ENCODE peak calls at places on chromosomes 7 and 10, in four cellular contexts. Z is spleen, T is erythroblast, X is NB4. N is an unnamed sample.

GRCh38 chr10:64444163-64444562 is 923.0 kb downstream of the REEP3 start:
- DNase-seq in Z (no peak), T (no peak), X (no peak), N (no peak)

GRCh38 chr10:45581497-45582385 is 90.8 kb downstream of the ZFAND4 start:
- DNase-seq in Z (no peak), T (peak), X (no peak), N (no peak)

GRCh38 chr10:78717200-78717599 is 351.6 kb upstream of the ZMIZ1 start:
- DNase-seq in Z (no peak), T (no peak), X (no peak), N (no peak)

GRCh38 chr7:97025130-97025499 is 484 bp upstream of the DLX5 start:
- DNase-seq in Z (no peak), T (no peak), X (no peak), N (no peak)

GRCh38 chr7:2701832-2702593 is 14.0 kb downstream of the AMZ1 start:
- DNase-seq in Z (no peak), T (no peak), X (no peak), N (peak)

GRCh38 chr10:110600487-110601101 is 33.1 kb downstream of the SMC3 start:
- DNase-seq in Z (no peak), T (peak), X (peak), N (no peak)

GRCh38 chr7:67267914-67268313 is 271.3 kb downstream of the TYW1 start:
- DNase-seq in Z (no peak), T (no peak), X (no peak), N (no peak)

GRCh38 chr7:129780257-129781127 is 169.0 kb downstream of the NRF1 start:
- DNase-seq in Z (peak), T (peak), X (peak), N (peak)

GRCh38 chr10:43214071-43214955 is 52.6 kb downstream of the RASGEF1A start:
- DNase-seq in Z (peak), T (no peak), X (no peak), N (peak)

GRCh38 chr10:110311357-110311949 is 6.7 kb upstream of the SMNDC1 start:
- DNase-seq in Z (no peak), T (peak), X (peak), N (no peak)

GRCh38 chr7:139602143-139602722 is 78.7 kb downstream of the CLEC2L start:
- DNase-seq in Z (no peak), T (peak), X (peak), N (peak)

GRCh38 chr10:78802866-78803265 is 265.9 kb upstream of the ZMIZ1 start:
- DNase-seq in Z (no peak), T (no peak), X (no peak), N (no peak)

GRCh38 chr7:99387912-99388311 is 13.4 kb downstream of the ARPC1B start:
- DNase-seq in Z (no peak), T (no peak), X (no peak), N (no peak)

GRCh38 chr10:95287281-95287680 is 3.5 kb downstream of the PDLIM1 start:
- DNase-seq in Z (no peak), T (no peak), X (no peak), N (no peak)

GRCh38 chr10:71864861-71865473 is 13.9 kb upstream of the PSAP start:
- DNase-seq in Z (peak), T (no peak), X (peak), N (peak)

GRCh38 chr10:103124420-103125096 is 68.5 kb downstream of the NT5C2 start:
- DNase-seq in Z (no peak), T (no peak), X (peak), N (no peak)

GRCh38 chr10:124196659-124197058 is 103.3 kb upstream of the CHST15 start:
- DNase-seq in Z (no peak), T (no peak), X (no peak), N (no peak)

DNA sequence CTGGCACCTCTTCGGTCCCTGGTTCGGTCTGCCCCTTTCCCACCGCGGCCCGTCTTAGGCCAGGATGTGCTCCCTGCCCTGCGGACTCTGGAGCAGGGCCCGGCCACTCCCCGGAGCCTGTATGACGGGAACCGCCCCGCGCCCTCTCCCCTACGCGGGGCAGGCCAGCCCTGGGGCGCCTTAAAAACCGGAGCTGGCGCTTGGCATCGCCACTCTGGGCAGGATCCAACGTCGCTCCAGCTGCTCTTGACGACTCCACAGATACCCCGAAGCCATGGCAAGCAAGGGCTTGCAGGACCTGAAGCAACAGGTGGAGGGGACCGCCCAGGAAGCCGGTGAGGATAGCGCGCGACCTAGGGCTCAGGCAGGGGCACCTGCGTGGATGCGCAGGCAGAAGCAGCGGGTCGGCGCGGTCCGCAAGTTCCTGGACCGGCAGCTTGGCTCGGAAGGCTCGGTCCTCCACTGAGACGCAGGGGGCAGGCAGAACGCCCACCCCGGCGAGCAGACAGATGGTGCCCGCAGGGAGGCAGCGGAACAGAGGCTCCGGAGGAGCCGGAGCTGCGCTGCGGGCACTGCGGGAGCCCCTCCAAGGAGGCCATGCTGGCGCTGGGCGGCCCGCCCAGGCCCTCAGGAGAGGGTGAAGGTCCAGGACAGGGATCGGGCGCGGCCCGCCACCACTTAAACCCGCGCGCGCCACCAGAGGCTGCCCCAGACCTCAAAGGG is at the start of gene ADIRF:
- DNase-seq in Z (peak), T (no peak), X (no peak), N (no peak)
- TF ChIP-seq POLR2A in Z (no peak), T (no peak), X (no peak), N (no peak)

GRCh38 chr7:121214652-121215051 is 114.1 kb upstream of the WNT16 start:
- DNase-seq in Z (no peak), T (no peak), X (no peak), N (no peak)

GRCh38 chr7:121212031-121212430 is 116.8 kb upstream of the WNT16 start:
- DNase-seq in Z (no peak), T (no peak), X (no peak), N (no peak)

GRCh38 chr7:121205777-121206176 is 123.0 kb upstream of the WNT16 start:
- DNase-seq in Z (no peak), T (no peak), X (no peak), N (no peak)

DNA sequence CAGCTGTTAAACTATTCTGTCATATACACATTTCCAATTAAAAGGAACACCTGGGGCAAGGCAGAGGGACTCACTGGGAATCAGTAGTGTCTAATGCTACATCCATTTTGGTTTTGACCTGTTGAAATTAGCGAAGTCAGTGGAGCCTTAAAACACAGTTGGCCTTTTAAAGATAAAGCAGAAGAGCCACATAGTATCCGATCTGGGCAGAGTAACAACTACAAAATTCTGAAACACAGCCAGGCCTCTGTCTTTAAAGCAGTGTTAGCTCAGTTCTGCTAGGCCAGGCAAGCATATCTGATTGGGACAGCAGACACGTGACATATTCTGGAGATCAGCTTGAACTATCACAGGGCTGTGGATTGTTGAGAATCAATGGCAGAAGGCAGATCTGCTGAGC is 117.5 kb upstream of the WNT16 start:
- DNase-seq in Z (no peak), T (no peak), X (no peak), N (no peak)
- TF ChIP-seq POLR2A in Z (no peak), T (no peak), X (no peak), N (no peak)

GRCh38 chr7:156515911-156516790 is 124.4 kb upstream of the RNF32 start:
- DNase-seq in Z (no peak), T (no peak), X (no peak), N (no peak)
- TF ChIP-seq POLR2A in Z (no peak), T (no peak), X (no peak), N (no peak)

GRCh38 chr7:77696057-77696642 is at the start of gene RSBN1L:
- DNase-seq in Z (peak), T (peak), X (peak), N (peak)
- TF ChIP-seq POLR2A in Z (peak), T (peak), X (peak), N (peak)

DNA sequence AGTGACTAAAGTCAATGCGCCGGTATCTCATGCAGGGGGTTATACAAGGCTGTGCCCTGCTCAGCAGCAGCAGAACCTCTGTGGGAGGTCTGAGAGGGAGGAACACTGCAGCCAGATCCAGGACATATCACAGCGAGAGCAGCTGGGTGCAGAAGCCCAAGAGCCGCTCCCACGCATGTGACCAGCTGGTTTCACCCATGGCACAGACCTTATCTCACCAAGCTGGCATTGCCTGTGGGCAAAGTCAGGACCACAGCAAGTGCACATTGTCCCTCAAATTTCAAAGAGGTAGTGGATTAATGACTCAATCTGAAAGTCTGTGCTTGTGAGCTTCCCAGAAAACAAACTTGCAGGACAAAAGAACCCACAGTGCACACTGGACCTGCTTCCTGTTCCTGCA is 31.6 kb upstream of the AKR1C1 start:
- DNase-seq in Z (no peak), T (no peak), X (peak), N (no peak)
- TF ChIP-seq POLR2A in Z (no peak), T (peak), X (no peak), N (no peak)

DNA sequence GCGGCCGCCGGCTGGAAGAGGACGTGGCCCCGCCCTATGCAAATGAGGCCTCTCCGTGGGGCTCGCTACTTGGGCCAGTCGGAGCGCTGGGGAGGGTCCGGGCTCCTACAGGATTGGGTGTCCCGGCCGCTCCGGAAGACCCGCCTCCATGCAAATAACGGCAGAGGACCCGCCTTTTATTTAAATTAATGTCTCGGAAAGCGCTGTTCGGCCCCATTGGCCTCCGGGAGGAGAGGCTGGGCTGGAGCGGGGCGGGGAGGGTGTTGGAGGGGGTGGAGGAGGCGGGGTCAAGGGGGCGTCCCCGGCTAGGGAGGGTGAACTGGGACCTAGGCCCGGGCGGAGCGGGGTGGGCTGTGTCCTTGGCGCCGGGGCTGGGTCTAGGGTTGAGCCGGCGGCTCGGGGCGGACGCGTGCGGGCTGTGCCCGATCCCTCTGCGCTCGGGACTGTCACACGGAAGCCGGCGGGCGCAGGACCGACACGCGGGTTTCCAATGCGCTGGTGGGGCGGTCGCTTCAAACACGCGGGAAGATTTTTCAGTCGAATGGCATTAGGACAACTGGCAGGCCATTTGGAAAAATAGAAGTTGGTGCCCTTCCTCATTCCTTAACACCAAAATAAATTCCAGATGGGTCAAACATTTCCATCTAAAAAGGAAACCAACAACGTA is 344 bp upstream of the POLM start:
- DNase-seq in Z (peak), T (peak), X (peak), N (peak)
- TF ChIP-seq POLR2A in Z (no peak), T (no peak), X (peak), N (peak)

GRCh38 chr7:107995184-107996071 is 7.5 kb downstream of the LAMB1 start:
- DNase-seq in Z (no peak), T (no peak), X (no peak), N (peak)

GRCh38 chr7:107994366-107994765 is 8.6 kb downstream of the LAMB1 start:
- DNase-seq in Z (no peak), T (no peak), X (no peak), N (no peak)

GRCh38 chr7:107993879-107994278 is 9.1 kb downstream of the LAMB1 start:
- DNase-seq in Z (no peak), T (no peak), X (no peak), N (no peak)

GRCh38 chr7:107989618-107990373 is 13.2 kb downstream of the LAMB1 start:
- DNase-seq in Z (no peak), T (no peak), X (no peak), N (no peak)
- TF ChIP-seq POLR2A in Z (no peak), T (no peak), X (no peak), N (no peak)

GRCh38 chr10:112215342-112215774 is 31.8 kb upstream of the GPAM start:
- DNase-seq in Z (no peak), T (no peak), X (no peak), N (no peak)
- TF ChIP-seq POLR2A in Z (no peak), T (no peak), X (no peak), N (no peak)

DNA sequence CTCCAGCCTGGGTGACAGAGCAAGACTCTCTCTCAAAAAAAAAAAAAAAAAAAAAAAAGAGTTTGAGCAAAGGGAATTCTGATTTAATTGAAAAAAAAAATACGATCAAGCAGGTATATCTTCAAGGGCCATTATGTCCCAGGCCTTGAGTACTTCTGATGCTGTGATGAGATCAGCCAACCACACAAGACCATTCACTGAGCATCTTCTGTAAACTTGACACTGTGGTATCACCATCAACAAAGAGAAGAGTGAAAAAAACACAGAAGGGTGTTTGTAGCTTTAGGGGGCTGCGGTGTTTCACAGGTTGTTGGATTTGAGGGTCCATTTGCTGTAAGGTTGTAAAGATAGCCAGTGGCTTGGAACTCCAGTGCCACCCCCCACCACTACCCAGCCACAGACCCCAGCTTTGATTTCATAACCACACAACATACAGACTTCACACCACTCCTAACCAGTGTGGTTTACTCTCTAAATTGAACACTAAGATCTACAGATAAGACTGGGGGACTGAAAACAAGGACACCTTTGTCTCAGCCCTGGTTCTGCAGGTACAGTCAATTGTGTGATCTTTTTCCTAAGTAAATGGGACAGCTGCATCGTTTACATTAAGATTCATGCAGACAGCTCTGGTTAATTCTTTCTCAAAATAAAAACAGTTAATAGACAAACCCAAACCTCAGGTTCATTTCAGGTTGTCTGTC is 66.4 kb downstream of the CDC123 start:
- DNase-seq in Z (peak), T (no peak), X (no peak), N (no peak)
- TF ChIP-seq POLR2A in Z (no peak), T (no peak), X (no peak), N (no peak)